ENCODE peak calls at places on chromosomes 16 and 17, in four cellular contexts. J is HepG2, S is K562, Q is GM12878. X is an unnamed sample.

GRCh38 chr16:85144026-85144915 is 32.0 kb upstream of the CIBAR2 start:
- DNase-seq in S (no peak), J (no peak), Q (no peak), X (no peak)

GRCh38 chr16:81901483-81901882 is 109.8 kb downstream of the SDR42E1 start:
- DNase-seq in J (no peak), Q (no peak), S (no peak), X (no peak)

GRCh38 chr16:78596348-78596995 is 497.0 kb downstream of the WWOX start:
- DNase-seq in S (no peak), Q (no peak), J (no peak), X (no peak)

GRCh38 chr16:81716478-81717210 is 62.4 kb upstream of the PLCG2 start:
- DNase-seq in Q (peak; percentile 82), S (no peak), J (no peak), X (no peak)

GRCh38 chr17:48655913-48656312 is 29.8 kb upstream of the HOXB9 start:
- DNase-seq in Q (no peak), J (no peak), S (peak; percentile 1), X (no peak)

GRCh38 chr16:54286330-54287017 is at the start of gene IRX3:
- DNase-seq in Q (no peak), S (no peak), J (peak; percentile 91), X (peak; percentile 95)

GRCh38 chr16:13781579-13782338 is 138.2 kb upstream of the ERCC4 start:
- DNase-seq in Q (no peak), S (no peak), J (no peak), X (no peak)

GRCh38 chr16:85386467-85387170 is 226.5 kb upstream of the GSE1 start:
- DNase-seq in Q (no peak), J (no peak), S (no peak), X (no peak)

GRCh38 chr16:2936436-2937011 is 24.8 kb downstream of the FLYWCH1 start:
- DNase-seq in J (no peak), S (no peak), Q (no peak), X (peak; percentile 14)

GRCh38 chr16:15553313-15554088 is 89.5 kb downstream of the MARF1 start:
- DNase-seq in Q (no peak), S (no peak), J (no peak), X (no peak)

GRCh38 chr17:147796-148740 is 10.7 kb downstream of the SCGB1C2 start:
- DNase-seq in J (no peak), Q (no peak), S (no peak), X (no peak)

GRCh38 chr17:31907342-31907975 is 6.0 kb upstream of the UTP6 start:
- DNase-seq in J (no peak), S (no peak), Q (no peak), X (no peak)

GRCh38 chr16:15874745-15875314 is 13.6 kb downstream of the CEP20 start:
- DNase-seq in J (peak; percentile 70), S (peak; percentile 42), Q (no peak), X (peak; percentile 60)

GRCh38 chr17:72407336-72408121 is 286.7 kb downstream of the SOX9 start:
- DNase-seq in S (no peak), Q (no peak), J (no peak), X (peak; percentile 89)

GRCh38 chr16:87332150-87332549 is 15.0 kb upstream of the C16orf95 start:
- DNase-seq in J (no peak), Q (no peak), S (no peak), X (no peak)

GRCh38 chr17:44023545-44024270 is 8.9 kb upstream of the TMEM101 start:
- DNase-seq in Q (no peak), S (no peak), J (no peak), X (no peak)

GRCh38 chr17:5499790-5500189 is 13.4 kb downstream of the MIS12 start:
- DNase-seq in S (no peak), Q (no peak), J (no peak), X (peak; percentile 78)

GRCh38 chr17:2954898-2955445 is 108.4 kb downstream of the OR1D5 start:
- DNase-seq in Q (no peak), J (peak; percentile 98), S (no peak), X (no peak)

GRCh38 chr17:41393826-41394225 is 3.6 kb downstream of the KRT31 start:
- DNase-seq in S (no peak), J (no peak), Q (no peak), X (no peak)

GRCh38 chr16:89873109-89873821 is at the start of gene TCF25:
- DNase-seq in S (peak; percentile 97), J (peak; percentile 82), Q (peak; percentile 43), X (peak; percentile 99)

GRCh38 chr17:63696381-63696961 is 3.5 kb downstream of the LIMD2 start:
- DNase-seq in S (peak; percentile 58), Q (no peak), J (peak; percentile 59), X (peak; percentile 80)
- TF ChIP-seq SMC3 in S (no peak), Q (no peak), J (peak; percentile 21), X (peak; percentile 58)

GRCh38 chr16:727291-727977 is 528 bp downstream of the HAGHL start:
- DNase-seq in J (no peak), S (peak; percentile 48), Q (no peak), X (peak; percentile 64)

GRCh38 chr16:728890-729744 is 2.2 kb downstream of the HAGHL start:
- DNase-seq in S (peak; percentile 42), Q (no peak), J (no peak), X (peak; percentile 66)

GRCh38 chr16:726438-727290 is at the start of the genes CCDC78 and HAGHL:
- DNase-seq in Q (no peak), S (peak; percentile 89), J (no peak), X (peak; percentile 94)

GRCh38 chr16:729768-730665 is 3.1 kb downstream of the HAGHL start:
- DNase-seq in S (no peak), Q (no peak), J (no peak), X (no peak)

GRCh38 chr16:728131-728889 is 1.4 kb downstream of the HAGHL start:
- DNase-seq in Q (no peak), J (no peak), S (peak; percentile 90), X (peak; percentile 96)
- TF ChIP-seq FOXM1 in Q (no peak), J (no peak), S (no peak), X (no peak)

GRCh38 chr17:33730131-33730530 is 437.0 kb upstream of the ASIC2 start:
- DNase-seq in Q (no peak), S (no peak), J (no peak), X (no peak)

DNA sequence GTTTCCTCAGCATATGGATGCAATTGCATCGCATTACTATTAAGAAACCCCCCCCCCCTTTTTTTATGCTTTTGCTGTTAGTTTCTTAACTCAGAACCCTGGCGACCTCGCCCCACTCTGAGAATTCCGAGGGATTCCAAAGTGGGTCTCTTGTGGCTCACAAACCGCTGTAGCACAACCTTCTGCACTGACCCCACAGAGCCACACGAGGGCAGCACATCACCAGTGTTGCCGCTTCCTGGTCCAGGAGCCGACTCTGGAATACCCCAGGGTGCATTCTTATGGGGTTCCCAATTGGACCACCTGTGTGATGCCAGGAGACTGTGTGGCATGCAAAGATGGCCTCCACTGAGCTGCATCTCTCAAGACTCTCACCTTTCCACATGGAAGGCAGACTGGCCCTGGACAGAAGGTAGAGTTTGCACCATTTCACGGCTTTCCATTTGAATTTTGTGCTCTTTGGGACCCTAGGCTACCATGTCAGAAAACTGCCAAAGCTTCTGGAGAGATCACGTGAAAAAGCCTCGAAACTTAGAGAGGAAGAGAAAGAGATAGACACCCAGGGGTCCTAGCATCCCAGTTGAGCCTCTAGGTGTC is 432.7 kb upstream of the ASIC2 start:
- DNase-seq in J (peak; percentile 24), Q (no peak), S (peak; percentile 66), X (peak; percentile 70)
- TF ChIP-seq SIN3A in J (no peak), Q (no peak), S (no peak), X (no peak)

DNA sequence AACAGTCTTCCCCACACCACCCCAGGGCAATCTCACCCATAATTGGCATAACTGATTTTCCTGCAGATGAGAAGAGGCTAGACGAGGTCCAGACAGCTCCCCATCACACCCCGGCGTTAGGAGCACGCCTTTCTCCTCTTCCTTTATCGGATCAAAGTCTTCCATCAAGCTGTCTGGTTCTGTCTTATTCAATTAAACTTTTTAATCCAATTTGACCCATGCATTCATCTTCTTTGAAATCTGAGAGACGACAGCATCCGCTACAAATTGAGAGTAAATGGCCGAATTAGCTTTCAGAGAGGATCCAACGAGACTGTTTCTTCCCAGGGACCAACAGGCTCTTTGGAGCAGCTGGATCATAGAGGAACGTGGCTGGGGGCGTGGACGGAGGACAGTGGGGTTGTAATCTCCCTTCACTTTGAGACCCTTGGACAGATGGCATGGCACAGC is 44.4 kb upstream of the GPRC5B start:
- DNase-seq in Q (no peak), J (no peak), S (no peak), X (peak; percentile 47)
- TF ChIP-seq SMC3 in Q (no peak), J (no peak), S (no peak), X (no peak)

GRCh38 chr17:57927048-57927723 is 28.0 kb downstream of the CUEDC1 start:
- DNase-seq in J (no peak), S (no peak), Q (no peak), X (peak; percentile 45)

GRCh38 chr17:57923182-57923872 is 31.9 kb downstream of the CUEDC1 start:
- DNase-seq in J (no peak), Q (no peak), S (no peak), X (no peak)

GRCh38 chr17:57926723-57927047 is 28.5 kb downstream of the CUEDC1 start:
- DNase-seq in Q (no peak), S (no peak), J (no peak), X (no peak)

GRCh38 chr17:57924677-57925076 is 30.5 kb downstream of the CUEDC1 start:
- DNase-seq in Q (no peak), S (no peak), J (no peak), X (no peak)

GRCh38 chr17:57925361-57925990 is 29.7 kb downstream of the CUEDC1 start:
- DNase-seq in S (no peak), J (no peak), Q (no peak), X (peak; percentile 64)
- TF ChIP-seq FOXM1 in S (no peak), J (no peak), Q (no peak), X (no peak)

GRCh38 chr17:66904760-66905637 is 59.5 kb upstream of the CACNG4 start:
- DNase-seq in Q (no peak), S (no peak), J (peak; percentile 43), X (peak; percentile 81)
- TF ChIP-seq SIN3A in Q (no peak), S (no peak), J (no peak), X (no peak)

GRCh38 chr17:77736207-77736600 is 222.3 kb upstream of the TNRC6C start:
- DNase-seq in S (no peak), Q (no peak), J (no peak), X (no peak)
- TF ChIP-seq SMC3 in S (no peak), Q (no peak), J (no peak), X (no peak)

DNA sequence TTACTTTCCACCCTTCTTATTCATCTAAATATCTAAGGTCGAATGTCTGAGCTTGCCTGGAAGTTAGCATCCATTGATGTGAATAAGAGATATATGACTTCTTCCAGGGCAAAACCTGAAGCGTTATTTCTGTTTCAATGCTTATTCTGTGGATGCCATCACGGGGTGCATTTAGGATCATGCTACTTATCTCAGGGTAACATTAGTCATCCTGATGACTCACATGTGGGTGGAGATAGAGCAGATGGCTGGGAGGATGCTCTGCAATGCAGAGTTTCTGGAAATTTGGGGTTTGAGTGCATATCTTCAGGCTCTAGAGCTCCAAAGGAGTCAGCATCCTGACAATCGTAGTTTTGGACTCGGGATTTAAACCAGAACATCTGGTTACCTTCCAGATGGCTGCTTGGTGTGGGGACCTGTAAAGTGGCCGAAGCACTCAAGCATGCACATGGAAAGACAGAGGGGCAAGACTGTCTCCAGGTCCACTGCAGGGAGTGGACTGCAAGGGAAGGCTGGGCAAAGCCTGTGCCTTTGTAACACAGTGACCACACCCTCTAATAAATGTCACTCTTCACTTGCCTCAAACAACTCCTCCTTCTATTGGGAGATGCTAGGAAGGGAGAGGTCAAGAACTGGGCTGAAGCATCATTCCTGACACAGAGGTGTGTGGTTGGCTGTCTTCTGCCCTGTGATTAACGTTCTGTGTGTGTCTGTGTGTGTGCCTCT is 175.2 kb upstream of the SALL1 start:
- DNase-seq in S (peak; percentile 9), Q (no peak), J (no peak), X (no peak)
- TF ChIP-seq FOXM1 in S (no peak), Q (no peak), J (no peak), X (no peak)